ENCODE peak calls at places on chromosomes 16 and 17, in eight cellular contexts. K, M, D, J, R, A, Z and T are unnamed samples.

GRCh38 chr17:15392326-15392739 is 50.9 kb upstream of the TEKT3 start:
- DNase-seq in K (peak; percentile 80), M (no peak), D (no peak), J (no peak), R (no peak), A (no peak), Z (peak; percentile 15), T (no peak)

GRCh38 chr16:67796099-67796718 is 10.2 kb downstream of the RANBP10 start:
- DNase-seq in K (no peak), M (no peak), D (no peak), J (no peak), R (no peak), A (no peak), Z (no peak), T (no peak)

GRCh38 chr17:57281887-57282653 is 25.7 kb downstream of the MSI2 start:
- DNase-seq in K (peak; percentile 26), M (no peak), D (no peak), J (no peak), R (no peak), A (no peak), Z (peak; percentile 26), T (no peak)

GRCh38 chr17:57603978-57604377 is 141.1 kb downstream of the CCDC182 start:
- DNase-seq in K (no peak), M (no peak), D (no peak), J (no peak), R (peak; percentile 37), A (no peak), Z (peak; percentile 77), T (no peak)

GRCh38 chr17:81656835-81657234 is 493 bp upstream of the PDE6G start:
- DNase-seq in K (peak; percentile 62), M (no peak), D (no peak), J (no peak), R (no peak), A (no peak), Z (peak; percentile 65), T (no peak)

GRCh38 chr17:81511550-81511799 is 1.1 kb downstream of the ACTG1 start:
- DNase-seq in K (no peak), M (no peak), D (no peak), J (no peak), R (no peak), A (no peak), Z (no peak), T (no peak)

GRCh38 chr16:57530104-57530522 is 6.3 kb downstream of the CCDC102A start:
- DNase-seq in K (peak; percentile 99), M (no peak), D (no peak), J (no peak), R (no peak), A (peak; percentile 65), Z (peak; percentile 55), T (no peak)

GRCh38 chr17:57874434-57875108 is 24.7 kb upstream of the MRPS23 start:
- DNase-seq in K (peak; percentile 99), M (peak; percentile 42), D (no peak), J (no peak), R (no peak), A (peak; percentile 84), Z (peak; percentile 70), T (peak; percentile 68)

GRCh38 chr16:4709481-4709880 is 16.1 kb downstream of the NUDT16L1 start:
- DNase-seq in K (peak; percentile 63), M (no peak), D (no peak), J (no peak), R (no peak), A (no peak), Z (no peak), T (no peak)

GRCh38 chr17:55722742-55723487 is at the start of gene TMEM100:
- DNase-seq in K (peak; percentile 75), M (peak; percentile 57), D (no peak), J (no peak), R (no peak), A (peak; percentile 76), Z (peak; percentile 82), T (no peak)

GRCh38 chr17:82947051-82947991 is 107.5 kb upstream of the ZNF750 start:
- DNase-seq in K (no peak), M (no peak), D (no peak), J (no peak), R (no peak), A (peak; percentile 51), Z (no peak), T (no peak)

GRCh38 chr17:65674246-65675045 is 113.0 kb upstream of the AXIN2 start:
- DNase-seq in K (peak; percentile 52), M (no peak), D (no peak), J (no peak), R (no peak), A (no peak), Z (no peak), T (no peak)

GRCh38 chr16:54792811-54793210 is 137.9 kb upstream of the IRX5 start:
- DNase-seq in K (no peak), M (no peak), D (no peak), J (no peak), R (no peak), A (no peak), Z (no peak), T (no peak)

GRCh38 chr17:42537156-42537805 is 1.2 kb downstream of the NAGLU start:
- DNase-seq in K (peak; percentile 62), M (no peak), D (no peak), J (no peak), R (no peak), A (no peak), Z (no peak), T (no peak)

GRCh38 chr16:5065813-5066212 is at the start of gene C16orf89:
- DNase-seq in K (no peak), M (no peak), D (no peak), J (no peak), R (no peak), A (no peak), Z (no peak), T (no peak)

GRCh38 chr17:40553694-40554534 is 11.4 kb downstream of the CCR7 start:
- DNase-seq in K (peak; percentile 92), M (peak; percentile 62), D (no peak), J (no peak), R (no peak), A (peak; percentile 90), Z (peak; percentile 66), T (no peak)

GRCh38 chr16:77409311-77409710 is 25.5 kb downstream of the ADAMTS18 start:
- DNase-seq in K (no peak), M (no peak), D (no peak), J (no peak), R (no peak), A (no peak), Z (no peak), T (no peak)

GRCh38 chr17:77246110-77247047 is 105.6 kb downstream of the SEC14L1 start:
- DNase-seq in K (peak; percentile 68), M (no peak), D (no peak), J (no peak), R (no peak), A (no peak), Z (no peak), T (no peak)

GRCh38 chr17:77240976-77241375 is 100.2 kb downstream of the SEC14L1 start:
- DNase-seq in K (peak; percentile 22), M (no peak), D (no peak), J (no peak), R (no peak), A (no peak), Z (no peak), T (no peak)

GRCh38 chr17:77245162-77245926 is 104.6 kb downstream of the SEC14L1 start:
- DNase-seq in K (no peak), M (no peak), D (no peak), J (no peak), R (peak; percentile 74), A (no peak), Z (no peak), T (no peak)

GRCh38 chr17:77247048-77247541 is 106.3 kb downstream of the SEC14L1 start:
- DNase-seq in K (peak; percentile 96), M (peak; percentile 77), D (no peak), J (peak; percentile 82), R (peak; percentile 81), A (peak; percentile 88), Z (peak; percentile 79), T (peak; percentile 97)

GRCh38 chr17:77242118-77242800 is 101.5 kb downstream of the SEC14L1 start:
- DNase-seq in K (peak; percentile 43), M (no peak), D (no peak), J (no peak), R (no peak), A (no peak), Z (no peak), T (no peak)
- TF ChIP-seq CTCF in K (no peak), M (no peak), D (no peak), J (no peak), R (peak; percentile 28), A (no peak), Z (no peak), T (no peak)

GRCh38 chr16:20347666-20348364 is 4.7 kb downstream of the UMOD start:
- DNase-seq in K (no peak), M (no peak), D (no peak), J (no peak), R (no peak), A (no peak), Z (no peak), T (no peak)

GRCh38 chr16:20348365-20349185 is 3.9 kb downstream of the UMOD start:
- DNase-seq in K (no peak), M (no peak), D (no peak), J (no peak), R (peak; percentile 11), A (no peak), Z (no peak), T (no peak)

GRCh38 chr16:20352615-20353014 is at the start of gene UMOD:
- DNase-seq in K (no peak), M (no peak), D (no peak), J (no peak), R (no peak), A (no peak), Z (no peak), T (no peak)

GRCh38 chr16:20353379-20353778 is 864 bp upstream of the UMOD start:
- DNase-seq in K (no peak), M (no peak), D (no peak), J (no peak), R (no peak), A (no peak), Z (no peak), T (no peak)

GRCh38 chr16:20349615-20350014 is 2.9 kb downstream of the UMOD start:
- DNase-seq in K (no peak), M (no peak), D (no peak), J (no peak), R (no peak), A (no peak), Z (no peak), T (no peak)
- TF ChIP-seq CTCF in K (no peak), M (no peak), D (no peak), J (no peak), R (no peak), A (no peak), Z (peak; percentile 19), T (peak; percentile 25)

DNA sequence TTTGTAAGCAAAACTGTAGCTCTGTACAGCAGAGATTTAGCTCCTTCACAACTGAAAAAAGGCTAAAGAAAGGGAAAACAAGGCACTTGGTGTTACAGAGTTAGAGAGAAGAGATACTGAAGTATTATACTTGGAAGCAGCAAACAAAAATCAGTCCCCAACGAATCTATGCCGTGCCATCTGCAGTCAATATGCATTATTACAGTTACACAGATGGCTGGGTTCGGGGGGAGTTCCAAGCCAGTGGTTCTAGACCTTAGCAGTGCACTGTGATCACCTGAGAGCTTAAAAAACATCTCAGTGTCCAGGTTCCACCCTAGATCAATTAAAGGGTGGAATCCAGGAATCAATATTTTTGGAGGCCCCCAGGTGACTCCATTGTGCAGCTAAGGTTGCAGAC is 489.9 kb downstream of the SHISA9 start:
- DNase-seq in K (no peak), M (no peak), D (no peak), J (no peak), R (no peak), A (no peak), Z (no peak), T (no peak)
- TF ChIP-seq CTCF in K (no peak), M (no peak), D (no peak), J (no peak), R (no peak), A (no peak), Z (no peak), T (no peak)

GRCh38 chr17:47652570-47652969 is 2.9 kb downstream of the KPNB1 start:
- DNase-seq in K (peak; percentile 19), M (no peak), D (no peak), J (no peak), R (no peak), A (no peak), Z (no peak), T (no peak)
- TF ChIP-seq CTCF in K (no peak), M (no peak), D (no peak), J (no peak), R (no peak), A (no peak), Z (no peak), T (no peak)